ENCODE peak calls at places on chromosomes 12 and 14, in four cellular contexts. J is NCI-H1930, D is retina, K is H4. T is an unnamed sample.

GRCh38 chr14:71183856-71184255 is 276.6 kb downstream of the PCNX1 start:
- DNase-seq in J (no peak), D (no peak), K (no peak), T (no peak)

GRCh38 chr12:65643595-65644386 is 180.5 kb upstream of the HMGA2 start:
- DNase-seq in J (no peak), D (no peak), K (no peak), T (no peak)

GRCh38 chr14:86646125-86646524 is 1116.2 kb downstream of the FLRT2 start:
- DNase-seq in J (no peak), D (no peak), K (no peak), T (no peak)

GRCh38 chr14:48747683-48748082 is 838.5 kb downstream of the RPS29 start:
- DNase-seq in J (no peak), D (peak; percentile 6), K (no peak), T (no peak)

GRCh38 chr12:109192358-109192757 is 76.0 kb downstream of the ACACB start:
- DNase-seq in J (no peak), D (no peak), K (peak; percentile 50), T (no peak)

GRCh38 chr12:41661141-41661540 is 473.0 kb downstream of the PDZRN4 start:
- DNase-seq in J (no peak), D (no peak), K (no peak), T (no peak)

GRCh38 chr12:99277566-99277965 is 370.0 kb upstream of the GARIN6 start:
- DNase-seq in J (no peak), D (no peak), K (no peak), T (no peak)

GRCh38 chr12:95083938-95084337 is 10.5 kb upstream of the NR2C1 start:
- DNase-seq in J (no peak), D (peak; percentile 20), K (peak; percentile 26), T (no peak)

GRCh38 chr12:56601503-56601902 is 28.6 kb downstream of the BAZ2A start:
- DNase-seq in J (no peak), D (no peak), K (no peak), T (peak; percentile 37)

GRCh38 chr14:32593290-32593942 is 264.3 kb downstream of the AKAP6 start:
- DNase-seq in J (no peak), D (no peak), K (no peak), T (no peak)

GRCh38 chr12:10363922-10364838 is 25.7 kb downstream of the KLRK1 start:
- DNase-seq in J (no peak), D (peak; percentile 81), K (peak; percentile 65), T (no peak)

GRCh38 chr12:54719691-54720090 is 71.5 kb upstream of the DCD start:
- DNase-seq in J (no peak), D (no peak), K (no peak), T (no peak)

GRCh38 chr14:54040851-54041250 is 84.2 kb upstream of the BMP4 start:
- DNase-seq in J (no peak), D (no peak), K (no peak), T (no peak)

GRCh38 chr14:68285421-68286179 is 466.0 kb downstream of the RAD51B start:
- DNase-seq in J (no peak), D (no peak), K (no peak), T (no peak)

GRCh38 chr12:95608252-95609033 is 57.2 kb upstream of the USP44 start:
- DNase-seq in J (peak; percentile 35), D (no peak), K (peak; percentile 83), T (no peak)

GRCh38 chr12:58503731-58504520 is 416.4 kb downstream of the LRIG3 start:
- DNase-seq in J (no peak), D (no peak), K (no peak), T (no peak)

GRCh38 chr14:106506901-106507305 is 980.5 kb downstream of the TMEM121 start:
- DNase-seq in J (no peak), D (no peak), K (no peak), T (no peak)

GRCh38 chr14:20988717-20989116 is 1.1 kb upstream of the METTL17 start:
- DNase-seq in J (no peak), D (no peak), K (no peak), T (no peak)

GRCh38 chr14:94337274-94337673 is 14.1 kb upstream of the SERPINA6 start:
- DNase-seq in J (no peak), D (no peak), K (no peak), T (no peak)

GRCh38 chr12:71243375-71243774 is 85.6 kb upstream of the TSPAN8 start:
- DNase-seq in J (no peak), D (no peak), K (no peak), T (no peak)

GRCh38 chr12:104751594-104751993 is 206.5 kb downstream of the SLC41A2 start:
- DNase-seq in J (no peak), D (no peak), K (no peak), T (no peak)

GRCh38 chr12:80472912-80473500 is 29.0 kb downstream of the PTPRQ start:
- DNase-seq in J (no peak), D (peak; percentile 25), K (peak; percentile 69), T (no peak)

GRCh38 chr12:44720265-44720664 is 155.8 kb downstream of the NELL2 start:
- DNase-seq in J (no peak), D (no peak), K (no peak), T (no peak)

GRCh38 chr14:21057803-21058675 is at the start of gene RNASE8:
- DNase-seq in J (no peak), D (no peak), K (peak; percentile 29), T (no peak)

GRCh38 chr12:132610896-132611602 is 667 bp upstream of the LRCOL1 start:
- DNase-seq in J (no peak), D (no peak), K (no peak), T (no peak)

GRCh38 chr12:110581951-110582285 is 1.2 kb downstream of the PPTC7 start:
- DNase-seq in J (no peak), D (no peak), K (no peak), T (no peak)

GRCh38 chr14:23492618-23493272 is 23.2 kb downstream of the NGDN start:
- DNase-seq in J (no peak), D (no peak), K (no peak), T (no peak)

GRCh38 chr14:90651405-90651804 is 164.8 kb downstream of the TTC7B start:
- DNase-seq in J (no peak), D (no peak), K (no peak), T (no peak)

GRCh38 chr12:1662761-1663439 is 28.0 kb upstream of the ADIPOR2 start:
- DNase-seq in J (no peak), D (peak; percentile 71), K (no peak), T (peak; percentile 76)

GRCh38 chr12:4143909-4144308 is 129.7 kb upstream of the CCND2 start:
- DNase-seq in J (no peak), D (no peak), K (no peak), T (no peak)

GRCh38 chr14:81436296-81437138 is 36.4 kb upstream of the STON2 start:
- DNase-seq in J (peak; percentile 87), D (peak; percentile 93), K (peak; percentile 29), T (peak; percentile 92)

GRCh38 chr12:49521391-49521790 is 17.4 kb upstream of the KCNH3 start:
- DNase-seq in J (no peak), D (no peak), K (no peak), T (no peak)

GRCh38 chr14:100575266-100575995 is 11.8 kb downstream of the BEGAIN start:
- DNase-seq in J (no peak), D (no peak), K (no peak), T (peak; percentile 6)

GRCh38 chr12:117053597-117054201 is 45.5 kb downstream of the TESC start:
- DNase-seq in J (no peak), D (no peak), K (no peak), T (no peak)

GRCh38 chr14:74401504-74402241 is 24.3 kb downstream of the SYNDIG1L start:
- DNase-seq in J (no peak), D (peak; percentile 40), K (no peak), T (peak; percentile 53)

GRCh38 chr12:14400599-14400998 is 35.1 kb downstream of the ATF7IP start:
- DNase-seq in J (no peak), D (no peak), K (no peak), T (no peak)

GRCh38 chr12:64733857-64734256 is 25.3 kb downstream of the GNS start:
- DNase-seq in J (no peak), D (no peak), K (peak; percentile 39), T (no peak)